ENCODE peak calls at places on chromosomes 6 and 20, in six cellular contexts. E is ELR; I is hepatic stellate cell; Y is HT1080; D is activated CD4-positive, alpha-beta T cell treated with anti-CD3 and anti-CD28 coated beads, Interleukin-2, amount 50 U/mL, for 1 hour; N is CD8-positive, alpha-beta memory T cell. L is an unnamed sample.

GRCh38 chr6:99745651-99746050 is 139.0 kb downstream of the PRDM13 start:
- DNase-seq in E (peak; percentile 56), I (peak; percentile 4), Y (peak; percentile 59), D (no peak), N (no peak), L (peak; percentile 17)

GRCh38 chr20:13690948-13691347 is 52.2 kb upstream of the TASP1 start:
- DNase-seq in E (no peak), I (no peak), Y (no peak), D (no peak), N (no peak), L (no peak)

GRCh38 chr20:49843139-49843538 is 30.5 kb downstream of the SLC9A8 start:
- DNase-seq in E (no peak), I (no peak), Y (no peak), D (no peak), N (no peak), L (no peak)

GRCh38 chr6:45422541-45423110 is 44.9 kb upstream of the SUPT3H start:
- DNase-seq in E (peak; percentile 69), I (peak; percentile 50), Y (no peak), D (peak; percentile 60), N (peak; percentile 67), L (peak; percentile 47)

GRCh38 chr6:45684476-45684875 is 306.7 kb upstream of the SUPT3H start:
- DNase-seq in E (no peak), I (no peak), Y (no peak), D (no peak), N (no peak), L (no peak)

GRCh38 chr6:74041420-74041819 is 345.4 kb downstream of the CD109 start:
- DNase-seq in E (no peak), I (no peak), Y (no peak), D (no peak), N (no peak), L (no peak)

GRCh38 chr6:82178759-82179112 is 68.8 kb downstream of the IBTK start:
- DNase-seq in E (no peak), I (no peak), Y (no peak), D (no peak), N (no peak), L (no peak)

GRCh38 chr6:10347561-10348327 is 67.1 kb downstream of the TFAP2A start:
- DNase-seq in E (peak; percentile 95), I (no peak), Y (peak; percentile 82), D (no peak), N (no peak), L (peak; percentile 63)

GRCh38 chr6:61586934-61587537 is 699.0 kb downstream of the KHDRBS2 start:
- DNase-seq in E (no peak), I (no peak), Y (no peak), D (no peak), N (no peak), L (no peak)

GRCh38 chr6:30227763-30228487 is 14.7 kb upstream of the TRIM26 start:
- DNase-seq in E (no peak), I (no peak), Y (no peak), D (no peak), N (no peak), L (no peak)

L was measured in trophoblast cell.